ENCODE peak calls at places on chromosomes 4 and X, in four cellular contexts. D, T, X and J are unnamed samples.

GRCh38 chr4:23856630-23857029 is 33.2 kb downstream of the PPARGC1A start:
- DNase-seq in T (no peak), D (no peak), X (no peak), J (no peak)

GRCh38 chr4:53313510-53313909 is 52.4 kb downstream of the SCFD2 start:
- DNase-seq in D (no peak), T (no peak), X (no peak), J (no peak)

GRCh38 chrX:134654398-134655012 is 3.8 kb downstream of the PLAC1 start:
- DNase-seq in T (no peak), X (peak; percentile 12), D (no peak), J (no peak)

GRCh38 chrX:119638725-119639471 is 32.7 kb upstream of the NKRF start:
- DNase-seq in X (no peak), T (no peak), D (no peak), J (no peak)

GRCh38 chr4:147157860-147158701 is 212.4 kb upstream of the TTC29 start:
- DNase-seq in T (peak; percentile 70), D (no peak), X (no peak), J (no peak)

GRCh38 chr4:1047976-1048780 is 36.8 kb downstream of the FGFRL1 start:
- DNase-seq in D (no peak), T (no peak), X (no peak), J (no peak)

GRCh38 chrX:69185886-69186285 is 20.6 kb upstream of the PJA1 start:
- DNase-seq in D (no peak), X (no peak), T (no peak), J (no peak)

GRCh38 chr4:156659570-156659969 is 312.0 kb downstream of the PDGFC start:
- DNase-seq in X (no peak), D (no peak), T (no peak), J (no peak)